ENCODE peak calls at places on chromosome 17, in six cellular contexts. H, N, S, X, M and C are unnamed samples.

GRCh38 chr17:4591529-4591928 is 7.2 kb downstream of the SMTNL2 start:
- DNase-seq in H (no peak), N (no peak), S (no peak), X (no peak), M (no peak), C (no peak)

GRCh38 chr17:36856921-36857381 is 80.3 kb upstream of the LHX1 start:
- DNase-seq in H (no peak), N (no peak), S (no peak), X (no peak), M (no peak), C (no peak)

GRCh38 chr17:13575922-13576419 is 25.8 kb downstream of the HS3ST3A1 start:
- DNase-seq in H (no peak), N (peak), S (no peak), X (no peak), M (no peak), C (no peak)

GRCh38 chr17:65594585-65594940 is 33.1 kb upstream of the AXIN2 start:
- DNase-seq in H (no peak), N (no peak), S (no peak), X (no peak), M (no peak), C (no peak)

GRCh38 chr17:33385133-33385532 is 92.0 kb upstream of the ASIC2 start:
- DNase-seq in H (no peak), N (no peak), S (no peak), X (no peak), M (peak), C (no peak)

GRCh38 chr17:67289174-67289876 is 44.3 kb upstream of the HELZ start:
- DNase-seq in H (no peak), N (no peak), S (no peak), X (no peak), M (no peak), C (no peak)

GRCh38 chr17:47719411-47720152 is 13.5 kb upstream of the TBX21 start:
- DNase-seq in H (no peak), N (no peak), S (no peak), X (no peak), M (peak), C (no peak)

GRCh38 chr17:60391419-60392041 is 403 bp downstream of the USP32 start:
- DNase-seq in H (no peak), N (peak), S (no peak), X (no peak), M (no peak), C (no peak)

GRCh38 chr17:47935961-47936360 is 5.4 kb upstream of the PNPO start:
- DNase-seq in H (no peak), N (no peak), S (no peak), X (no peak), M (peak), C (no peak)

GRCh38 chr17:27532269-27533067 is 76.2 kb downstream of the KSR1 start:
- DNase-seq in H (no peak), N (no peak), S (no peak), X (peak), M (no peak), C (no peak)

GRCh38 chr17:49217651-49218413 is 7.3 kb downstream of the ABI3 start:
- DNase-seq in H (peak), N (no peak), S (peak), X (no peak), M (no peak), C (peak)

GRCh38 chr17:40547079-40547784 is 18.0 kb downstream of the CCR7 start:
- DNase-seq in H (no peak), N (no peak), S (no peak), X (no peak), M (no peak), C (no peak)

GRCh38 chr17:48162946-48163506 is 55.5 kb downstream of the SNX11 start:
- DNase-seq in H (no peak), N (no peak), S (no peak), X (peak), M (no peak), C (no peak)

GRCh38 chr17:3582921-3583320 is 25.3 kb upstream of the TRPV3 start:
- DNase-seq in H (no peak), N (no peak), S (no peak), X (no peak), M (no peak), C (no peak)

GRCh38 chr17:17783121-17783824 is 53.5 kb downstream of the SREBF1 start:
- DNase-seq in H (peak), N (peak), S (peak), X (no peak), M (peak), C (no peak)

GRCh38 chr17:32118835-32119234 is 23.5 kb upstream of the RHOT1 start:
- DNase-seq in H (no peak), N (no peak), S (no peak), X (no peak), M (no peak), C (no peak)

GRCh38 chr17:1486802-1487695 is 5.4 kb downstream of the MYO1C start:
- DNase-seq in H (peak), N (no peak), S (peak), X (no peak), M (peak), C (peak)

GRCh38 chr17:29844339-29845048 is 85.5 kb downstream of the SSH2 start:
- DNase-seq in H (no peak), N (no peak), S (no peak), X (no peak), M (peak), C (no peak)

GRCh38 chr17:31096106-31096436 is 1.3 kb downstream of the NF1 start:
- DNase-seq in H (no peak), N (no peak), S (no peak), X (no peak), M (no peak), C (no peak)

GRCh38 chr17:3892095-3892998 is 506 bp downstream of the CAMKK1 start:
- DNase-seq in H (peak), N (no peak), S (no peak), X (peak), M (peak), C (no peak)

GRCh38 chr17:29089601-29090044 is 46.7 kb downstream of the PIPOX start:
- DNase-seq in H (no peak), N (no peak), S (no peak), X (no peak), M (no peak), C (no peak)

GRCh38 chr17:49001671-49002070 is 4.5 kb downstream of the IGF2BP1 start:
- DNase-seq in H (no peak), N (no peak), S (no peak), X (no peak), M (no peak), C (no peak)

GRCh38 chr17:4953461-4953961 is 2.6 kb downstream of the ENO3 start:
- DNase-seq in H (no peak), N (no peak), S (no peak), X (no peak), M (no peak), C (no peak)

GRCh38 chr17:32517982-32518381 is 31.2 kb downstream of the CDK5R1 start:
- DNase-seq in H (no peak), N (no peak), S (no peak), X (no peak), M (no peak), C (no peak)

GRCh38 chr17:27665549-27665948 is 34.6 kb downstream of the LGALS9 start:
- DNase-seq in H (no peak), N (no peak), S (no peak), X (no peak), M (no peak), C (no peak)

GRCh38 chr17:12667299-12667958 is 1.7 kb downstream of the MYOCD start:
- DNase-seq in H (peak), N (peak), S (no peak), X (peak), M (peak), C (no peak)

GRCh38 chr17:10737168-10737622 is 7.4 kb upstream of the TMEM220 start:
- DNase-seq in H (no peak), N (no peak), S (no peak), X (peak), M (peak), C (no peak)

GRCh38 chr17:50721194-50722010 is 2.0 kb downstream of the LUC7L3 start:
- DNase-seq in H (no peak), N (no peak), S (no peak), X (no peak), M (peak), C (no peak)

DNA sequence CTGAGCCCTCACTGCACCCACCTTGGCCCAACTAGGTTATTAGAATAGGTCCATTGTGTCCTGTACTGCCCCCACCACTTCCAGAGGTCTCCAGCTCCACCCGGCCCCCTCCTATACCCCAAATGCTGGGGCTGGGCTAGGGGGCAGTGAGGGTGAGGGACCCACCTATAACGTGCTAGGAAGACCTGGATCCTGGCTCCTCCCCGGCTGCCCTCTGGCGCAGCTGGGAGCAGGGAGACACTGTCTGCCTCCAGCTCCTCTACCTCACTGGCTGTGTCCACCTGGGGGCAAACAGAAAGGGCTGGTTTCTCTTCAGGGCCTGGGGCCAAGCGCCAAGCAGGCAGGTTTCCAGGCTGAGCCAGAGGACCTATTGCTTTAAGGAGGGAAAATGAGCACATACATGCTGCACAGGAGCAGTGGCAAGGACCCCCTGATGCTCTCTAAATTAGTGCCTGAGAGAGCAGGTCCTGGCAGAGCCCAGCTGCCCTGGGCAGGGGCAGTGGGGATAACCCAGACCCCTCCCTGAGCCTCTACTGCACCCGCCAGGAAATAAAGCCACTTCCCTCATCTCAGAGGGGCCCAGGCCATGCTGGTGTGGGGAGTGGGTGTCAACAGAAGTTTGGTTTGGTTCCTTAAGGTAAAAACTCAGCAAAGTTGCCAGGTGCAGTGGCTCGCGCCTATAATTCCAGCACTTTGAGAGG is 12.2 kb downstream of the TSPOAP1 start:
- DNase-seq in H (no peak), N (no peak), S (no peak), X (no peak), M (no peak), C (peak)
- TF ChIP-seq POLR2A in H (no peak), N (no peak), S (no peak), X (no peak), M (no peak), C (no peak)

GRCh38 chr17:77311371-77311981 is 170.7 kb downstream of the SEC14L1 start:
- DNase-seq in H (no peak), N (no peak), S (no peak), X (no peak), M (no peak), C (no peak)
- TF ChIP-seq POLR2AphosphoS5 in H (no peak), N (no peak), S (no peak), X (no peak), M (no peak), C (no peak)

DNA sequence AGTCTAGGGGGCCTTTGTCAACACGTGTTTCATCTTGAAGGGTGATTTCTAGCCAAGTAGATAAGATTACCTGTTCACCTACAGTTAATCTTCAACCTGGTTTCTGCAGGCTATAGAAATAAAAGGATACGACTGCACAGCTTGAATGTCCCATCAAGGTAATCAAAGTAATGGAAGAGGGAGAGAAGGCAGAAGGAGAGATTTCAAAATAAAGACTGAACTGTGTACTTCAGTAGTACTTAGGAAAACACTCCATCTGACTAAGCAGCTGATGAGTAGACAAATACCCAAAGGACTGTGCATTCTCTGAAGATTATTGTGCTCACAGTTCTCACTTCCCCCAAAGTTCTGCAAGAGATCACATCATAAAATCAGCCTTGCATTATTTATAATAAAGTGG is 5.8 kb upstream of the RFFL start:
- DNase-seq in H (no peak), N (no peak), S (no peak), X (no peak), M (no peak), C (no peak)
- TF ChIP-seq TAF1 in H (no peak), N (no peak), S (no peak), X (no peak), M (no peak), C (no peak)

GRCh38 chr17:76725580-76726230 is 701 bp downstream of the JMJD6 start:
- DNase-seq in H (peak), N (no peak), S (no peak), X (peak), M (peak), C (peak)

GRCh38 chr17:76726231-76726765 is at the start of gene JMJD6:
- DNase-seq in H (peak), N (peak), S (peak), X (peak), M (peak), C (peak)

GRCh38 chr17:76723812-76724211 is 2.6 kb downstream of the JMJD6 start:
- DNase-seq in H (no peak), N (no peak), S (no peak), X (no peak), M (no peak), C (no peak)

GRCh38 chr17:76726766-76727718 is at the start of gene METTL23:
- DNase-seq in H (peak), N (no peak), S (no peak), X (peak), M (peak), C (peak)

GRCh38 chr17:76727745-76728456 is 1.3 kb downstream of the METTL23 start:
- DNase-seq in H (no peak), N (no peak), S (peak), X (no peak), M (peak), C (no peak)
- TF ChIP-seq POLR2A in H (no peak), N (no peak), S (no peak), X (no peak), M (no peak), C (no peak)

DNA sequence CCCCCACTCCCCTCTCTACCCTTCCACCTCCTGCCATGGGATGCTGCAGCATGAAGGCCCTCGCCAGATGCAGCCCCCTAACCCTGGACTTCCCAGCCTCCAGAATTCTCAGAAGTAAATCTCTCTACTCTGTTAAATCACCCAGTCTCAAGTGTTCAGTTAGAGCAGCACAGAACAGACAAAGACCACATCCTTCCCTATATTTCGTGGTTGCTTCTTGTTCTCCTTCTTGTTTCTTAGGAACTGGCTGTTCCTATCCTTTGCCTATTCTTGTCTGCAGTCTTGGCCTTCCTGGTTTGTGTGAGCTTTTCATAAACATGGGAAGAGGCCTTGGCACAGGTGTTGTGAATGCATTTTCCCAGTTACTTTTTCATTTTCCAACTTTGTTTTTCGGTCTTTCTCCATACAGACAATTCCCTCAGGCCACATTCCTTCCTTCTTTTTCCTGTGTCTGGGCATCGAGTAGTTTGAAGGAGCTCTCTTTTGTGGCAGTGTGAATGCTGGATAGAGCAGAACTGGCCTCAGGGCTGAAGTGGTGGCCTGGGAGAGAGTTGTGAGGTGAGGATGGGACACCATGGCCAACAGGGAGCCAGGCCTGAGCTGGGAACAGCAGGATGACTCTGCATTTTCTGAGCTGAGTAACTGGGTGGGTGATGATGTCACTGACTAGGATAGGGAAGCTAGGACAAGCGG is 21.1 kb upstream of the KRT17 start:
- DNase-seq in H (no peak), N (no peak), S (no peak), X (peak), M (peak), C (no peak)
- TF ChIP-seq POLR2AphosphoS5 in H (no peak), N (no peak), S (no peak), X (no peak), M (no peak), C (no peak)

GRCh38 chr17:74037320-74037719 is 166.2 kb upstream of the RPL38 start:
- DNase-seq in H (no peak), N (no peak), S (no peak), X (no peak), M (peak), C (no peak)
- TF ChIP-seq TAF1 in H (no peak), N (no peak), S (no peak), X (no peak), M (no peak), C (no peak)

GRCh38 chr17:75131278-75132017 is at the start of gene NT5C:
- DNase-seq in H (peak), N (peak), S (no peak), X (peak), M (peak), C (peak)
- TF ChIP-seq POLR2A in H (peak), N (peak), S (peak), X (peak), M (peak), C (peak)

GRCh38 chr17:80261159-80261894 is 675 bp downstream of the RNF213 start:
- DNase-seq in H (no peak), N (peak), S (no peak), X (peak), M (peak), C (no peak)
- TF ChIP-seq POLR2AphosphoS5 in H (no peak), N (no peak), S (no peak), X (peak), M (no peak), C (no peak)

DNA sequence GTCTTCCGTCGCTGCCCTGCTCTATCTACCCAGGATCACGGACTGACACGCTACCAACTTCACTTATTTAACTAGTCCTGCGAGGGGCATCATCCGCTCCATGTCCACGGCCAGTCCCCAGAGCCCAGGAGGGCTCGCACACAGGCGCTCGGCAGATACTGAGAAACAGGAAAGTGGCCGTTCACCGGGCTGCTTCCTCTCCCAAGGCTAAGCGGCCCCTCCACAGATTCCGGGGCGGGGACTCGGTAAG is 388 bp downstream of the OXLD1 start:
- DNase-seq in H (no peak), N (no peak), S (no peak), X (peak), M (no peak), C (no peak)
- TF ChIP-seq TAF1 in H (no peak), N (no peak), S (no peak), X (no peak), M (no peak), C (no peak)

DNA sequence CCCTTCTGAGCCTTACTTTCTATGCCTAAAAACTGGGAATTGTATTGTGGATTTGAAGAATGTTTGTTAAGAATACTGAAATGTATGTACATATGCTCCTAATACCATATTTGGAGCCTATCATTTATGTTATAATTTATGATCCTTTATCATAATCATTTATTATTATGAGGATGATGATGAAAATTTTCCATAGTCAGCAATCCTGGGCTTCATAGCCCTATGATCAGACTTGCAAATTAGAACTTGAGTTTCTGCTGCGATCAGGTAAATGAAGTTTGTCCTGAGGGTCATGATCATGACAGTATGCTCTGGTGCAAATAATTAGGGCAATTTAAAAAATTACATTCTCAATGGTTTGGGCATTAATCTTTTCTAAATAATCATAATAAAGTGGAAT is 147.4 kb downstream of the CA10 start:
- DNase-seq in H (no peak), N (no peak), S (no peak), X (no peak), M (no peak), C (no peak)
- TF ChIP-seq POLR2A in H (no peak), N (no peak), S (no peak), X (no peak), M (no peak), C (no peak)